ENCODE peak calls at places on chromosomes 5 and 9, in four cellular contexts. J is fibroblast of the aortic adventitia, H is heart right ventricle, O is kidney. M is an unnamed sample.

GRCh38 chr5:68534131-68534940 is 318.8 kb downstream of the PIK3R1 start:
- DNase-seq in O (peak; percentile 82), H (no peak), J (peak; percentile 78), M (peak; percentile 45)

GRCh38 chr5:12022444-12022843 is 118.2 kb upstream of the CTNND2 start:
- DNase-seq in J (no peak), H (no peak), O (no peak), M (no peak)

GRCh38 chr9:99253134-99253533 is 31.1 kb downstream of the SEC61B start:
- DNase-seq in O (no peak), H (no peak), J (no peak), M (no peak)

GRCh38 chr9:8963882-8964281 is 1164.3 kb upstream of the DMAC1 start:
- DNase-seq in J (no peak), O (no peak), H (no peak), M (no peak)

GRCh38 chr5:154771383-154771901 is 16.3 kb downstream of the LARP1 start:
- DNase-seq in H (peak; percentile 31), O (no peak), J (peak; percentile 92), M (peak; percentile 83)

GRCh38 chr9:21591221-21592062 is 109.3 kb upstream of the IFNE start:
- DNase-seq in O (peak; percentile 59), J (peak; percentile 99), H (no peak), M (peak; percentile 99)

GRCh38 chr9:14883310-14883944 is 26.8 kb downstream of the FREM1 start:
- DNase-seq in H (no peak), J (no peak), O (no peak), M (no peak)

GRCh38 chr9:12778389-12778788 is 3.6 kb downstream of the LURAP1L start:
- DNase-seq in H (no peak), J (peak; percentile 40), O (no peak), M (no peak)

M was measured in fibroblast of pulmonary artery.